ENCODE peak calls at places on chromosomes 2 and 18, in five cellular contexts. N is right cardiac atrium; I is B cell; A is mammary epithelial cell; Z is effector memory CD4-positive, alpha-beta T cell. Y is an unnamed sample.

GRCh38 chr18:44626807-44627206 is 53.9 kb upstream of the SETBP1 start:
- DNase-seq in I (no peak), N (no peak), Z (no peak), A (no peak), Y (no peak)

GRCh38 chr2:2321250-2321545 is 9.9 kb downstream of the MYT1L start:
- DNase-seq in A (no peak), I (no peak), N (no peak), Z (no peak), Y (no peak)

GRCh38 chr2:143581989-143582719 is 452.9 kb downstream of the ARHGAP15 start:
- DNase-seq in Z (no peak), N (no peak), A (no peak), I (no peak), Y (peak)

GRCh38 chr2:48844418-48845155 is 89.1 kb upstream of the LHCGR start:
- DNase-seq in A (peak), I (no peak), N (no peak), Z (no peak), Y (no peak)

GRCh38 chr2:15311201-15311882 is 249.8 kb downstream of the NBAS start:
- DNase-seq in Z (no peak), I (no peak), A (peak), N (no peak), Y (no peak)

GRCh38 chr2:117257369-117257768 is 557.1 kb upstream of the DDX18 start:
- DNase-seq in A (no peak), I (no peak), Z (no peak), N (no peak), Y (no peak)

GRCh38 chr2:24313744-24314632 is 46.3 kb downstream of the ITSN2 start:
- DNase-seq in I (no peak), N (no peak), Z (no peak), A (peak), Y (no peak)

GRCh38 chr2:101157272-101157671 is 6.1 kb upstream of the TBC1D8 start:
- DNase-seq in A (no peak), N (no peak), I (no peak), Z (no peak), Y (no peak)

GRCh38 chr2:43841949-43842865 is 3.4 kb downstream of the ABCG8 start:
- DNase-seq in A (no peak), Z (no peak), N (no peak), I (no peak), Y (no peak)

GRCh38 chr2:233856184-233856583 is 1.8 kb upstream of the HJURP start:
- DNase-seq in I (no peak), A (no peak), N (no peak), Z (no peak), Y (no peak)

GRCh38 chr2:120949027-120949956 is 213.6 kb downstream of the GLI2 start:
- DNase-seq in A (no peak), Z (no peak), I (no peak), N (peak), Y (no peak)

GRCh38 chr2:12642332-12642731 is 74.4 kb upstream of the TRIB2 start:
- DNase-seq in A (no peak), Z (no peak), I (no peak), N (no peak), Y (no peak)

GRCh38 chr2:61534926-61535325 is 3.2 kb downstream of the XPO1 start:
- DNase-seq in A (no peak), I (no peak), N (no peak), Z (no peak), Y (no peak)

GRCh38 chr2:3681625-3682024 is 21.8 kb upstream of the DCDC2C start:
- DNase-seq in I (no peak), N (no peak), A (no peak), Z (no peak), Y (no peak)

GRCh38 chr18:711693-712400 is 583 bp downstream of the ENOSF1 start:
- DNase-seq in N (peak), A (peak), I (peak), Z (peak), Y (peak)

GRCh38 chr2:173488861-173489260 is 134.2 kb downstream of the CDCA7 start:
- DNase-seq in I (no peak), Z (no peak), N (no peak), A (no peak), Y (no peak)

GRCh38 chr2:151111599-151112278 is 149.9 kb downstream of the RBM43 start:
- DNase-seq in A (peak), Z (no peak), I (no peak), N (no peak), Y (no peak)

GRCh38 chr2:95022309-95023221 is 2.9 kb upstream of the MAL start:
- DNase-seq in A (peak), Z (peak), N (peak), I (no peak), Y (peak)

GRCh38 chr2:203579131-203579643 is 44.1 kb upstream of the RAPH1 start:
- DNase-seq in A (peak), I (no peak), N (no peak), Z (no peak), Y (no peak)

GRCh38 chr2:118992740-118993391 is 50.9 kb downstream of the MARCO start:
- DNase-seq in I (no peak), N (peak), Z (no peak), A (peak), Y (no peak)

GRCh38 chr2:5766051-5766450 is 73.9 kb downstream of the SOX11 start:
- DNase-seq in Z (no peak), I (no peak), N (no peak), A (no peak), Y (no peak)

GRCh38 chr2:85750509-85751299 is 3.1 kb upstream of the ATOH8 start:
- DNase-seq in N (peak), I (peak), Z (no peak), A (peak), Y (peak)

GRCh38 chr2:51387235-51387634 is 355.3 kb upstream of the NRXN1 start:
- DNase-seq in N (no peak), I (no peak), A (no peak), Z (no peak), Y (no peak)

GRCh38 chr18:48928787-48929186 is 22.0 kb downstream of the SMAD7 start:
- DNase-seq in A (peak), Z (peak), I (peak), N (peak), Y (peak)

GRCh38 chr2:136310797-136311558 is 193.0 kb upstream of the CXCR4 start:
- DNase-seq in Z (no peak), I (peak), A (no peak), N (no peak), Y (no peak)

GRCh38 chr2:129877795-129878775 is 101.4 kb upstream of the RAB6C start:
- DNase-seq in Z (no peak), N (peak), A (no peak), I (no peak), Y (peak)

GRCh38 chr2:96271995-96272394 is 6.0 kb downstream of the CIAO1 start:
- DNase-seq in I (no peak), A (no peak), Z (no peak), N (no peak), Y (no peak)

GRCh38 chr2:82879803-82880202 is 1579.3 kb downstream of the SUCLG1 start:
- DNase-seq in I (no peak), A (no peak), N (no peak), Z (no peak), Y (no peak)

GRCh38 chr2:43333656-43334144 is 107.3 kb upstream of the ZFP36L2 start:
- DNase-seq in Z (no peak), N (no peak), A (peak), I (no peak), Y (peak)

GRCh38 chr18:51068111-51068510 is 38.1 kb downstream of the SMAD4 start:
- DNase-seq in I (no peak), Z (no peak), N (no peak), A (peak), Y (no peak)

GRCh38 chr18:24112874-24113615 is 25.8 kb upstream of the CABYR start:
- DNase-seq in N (no peak), I (no peak), A (peak), Z (no peak), Y (no peak)

GRCh38 chr18:63099848-63100625 is 219.5 kb downstream of the BCL2 start:
- DNase-seq in I (no peak), A (no peak), Z (no peak), N (peak), Y (no peak)

GRCh38 chr2:215764441-215765048 is 248.8 kb downstream of the MREG start:
- DNase-seq in Z (no peak), N (no peak), I (no peak), A (peak), Y (no peak)